ENCODE peak calls at places on chromosomes 11 and 22, in ten cellular contexts. D, B, Q, U, V, S, Z, K, M and W are unnamed samples.

GRCh38 chr11:130523609-130524008 is 75.2 kb downstream of the ADAMTS15 start:
- DNase-seq in D (no peak), B (no peak), Q (peak), U (no peak), V (no peak), S (no peak), Z (no peak), K (peak), M (no peak), W (no peak)

GRCh38 chr11:133191931-133192330 is 340.4 kb downstream of the OPCML start:
- DNase-seq in D (no peak), B (no peak), Q (no peak), U (no peak), V (no peak), S (no peak), Z (no peak), K (no peak), M (no peak), W (no peak)

GRCh38 chr11:126627376-126627775 is 271.9 kb downstream of the ST3GAL4 start:
- DNase-seq in D (no peak), B (no peak), Q (no peak), U (no peak), V (no peak), S (no peak), Z (no peak), K (no peak), M (no peak), W (no peak)

GRCh38 chr22:46574993-46575914 is 37.8 kb upstream of the CELSR1 start:
- DNase-seq in D (no peak), B (no peak), Q (no peak), U (peak), V (no peak), S (no peak), Z (no peak), K (no peak), M (peak), W (no peak)

GRCh38 chr22:26323013-26323412 is 106.0 kb upstream of the ASPHD2 start:
- DNase-seq in D (no peak), B (no peak), Q (no peak), U (no peak), V (no peak), S (no peak), Z (no peak), K (no peak), M (no peak), W (no peak)

GRCh38 chr11:46618789-46619188 is 1.4 kb downstream of the ATG13 start:
- DNase-seq in D (no peak), B (no peak), Q (peak), U (no peak), V (no peak), S (no peak), Z (no peak), K (no peak), M (no peak), W (no peak)

GRCh38 chr11:119509277-119509841 is 86.4 kb upstream of the THY1 start:
- DNase-seq in D (no peak), B (no peak), Q (peak), U (no peak), V (peak), S (no peak), Z (no peak), K (peak), M (no peak), W (no peak)

GRCh38 chr11:69040581-69041260 is 8.0 kb upstream of the TPCN2 start:
- DNase-seq in D (no peak), B (peak), Q (peak), U (no peak), V (peak), S (peak), Z (peak), K (peak), M (no peak), W (no peak)

GRCh38 chr22:25650834-25651233 is 86.4 kb downstream of the GRK3 start:
- DNase-seq in D (no peak), B (no peak), Q (no peak), U (no peak), V (no peak), S (no peak), Z (no peak), K (no peak), M (no peak), W (peak)

GRCh38 chr22:42720263-42721044 is at the start of gene A4GALT:
- DNase-seq in D (no peak), B (no peak), Q (no peak), U (peak), V (no peak), S (no peak), Z (no peak), K (no peak), M (peak), W (peak)

GRCh38 chr11:105361651-105362050 is 222.1 kb upstream of the CARD18 start:
- DNase-seq in D (no peak), B (no peak), Q (no peak), U (no peak), V (no peak), S (no peak), Z (no peak), K (peak), M (no peak), W (no peak)

GRCh38 chr11:46590740-46591606 is 2.9 kb downstream of the AMBRA1 start:
- DNase-seq in D (no peak), B (no peak), Q (no peak), U (peak), V (no peak), S (no peak), Z (no peak), K (no peak), M (no peak), W (no peak)

GRCh38 chr11:26891501-26891900 is 102.4 kb upstream of the FIBIN start:
- DNase-seq in D (no peak), B (no peak), Q (peak), U (no peak), V (no peak), S (no peak), Z (no peak), K (no peak), M (no peak), W (no peak)

GRCh38 chr22:33300165-33300564 is 242.0 kb upstream of the SYN3 start:
- DNase-seq in D (no peak), B (no peak), Q (no peak), U (no peak), V (no peak), S (no peak), Z (no peak), K (no peak), M (peak), W (no peak)